ENCODE peak calls at places on chromosomes 2 and 18, in five cellular contexts. One of them, this sample, is unnamed.

GRCh38 chr2:74005786-74006185 is 21.1 kb downstream of the TET3 start:
- DNase-seq in OCI-LY7: no peak
- DNase-seq in breast epithelium: no peak
- DNase-seq in pancreas: no peak
- DNase-seq in right lobe of liver: no peak
- DNase-seq in this sample: no peak

GRCh38 chr2:33763671-33764310 is 164.7 kb upstream of the FAM98A start:
- DNase-seq in OCI-LY7: no peak
- DNase-seq in right lobe of liver: no peak
- DNase-seq in pancreas: no peak
- DNase-seq in breast epithelium: no peak
- DNase-seq in this sample: no peak

GRCh38 chr18:36078751-36079529 is 11.6 kb upstream of the RPRD1A start:
- DNase-seq in OCI-LY7: no peak
- DNase-seq in breast epithelium: no peak
- DNase-seq in right lobe of liver: no peak
- DNase-seq in pancreas: no peak
- DNase-seq in this sample: no peak

GRCh38 chr2:195652916-195653315 is 4.1 kb upstream of the SLC39A10 start:
- DNase-seq in breast epithelium: no peak
- DNase-seq in OCI-LY7: no peak
- DNase-seq in pancreas: no peak
- DNase-seq in right lobe of liver: no peak
- DNase-seq in this sample: no peak

GRCh38 chr2:55115795-55116597 is 65.7 kb upstream of the RTN4 start:
- DNase-seq in breast epithelium: no peak
- DNase-seq in right lobe of liver: no peak
- DNase-seq in OCI-LY7: no peak
- DNase-seq in pancreas: no peak
- DNase-seq in this sample: no peak

GRCh38 chr2:164981217-164981990 is 26.1 kb upstream of the SLC38A11 start:
- DNase-seq in pancreas: no peak
- DNase-seq in breast epithelium: no peak
- DNase-seq in right lobe of liver: no peak
- DNase-seq in OCI-LY7: no peak
- DNase-seq in this sample: no peak

GRCh38 chr18:23503967-23504352 is 649 bp downstream of the RMC1 start:
- DNase-seq in OCI-LY7: peak; percentile 22
- DNase-seq in pancreas: no peak
- DNase-seq in right lobe of liver: no peak
- DNase-seq in breast epithelium: no peak
- DNase-seq in this sample: no peak

GRCh38 chr2:222433381-222434173 is 9.2 kb downstream of the SGPP2 start:
- DNase-seq in OCI-LY7: no peak
- DNase-seq in pancreas: no peak
- DNase-seq in right lobe of liver: no peak
- DNase-seq in breast epithelium: no peak
- DNase-seq in this sample: no peak

GRCh38 chr2:127479219-127479825 is 47.0 kb downstream of the IWS1 start:
- DNase-seq in OCI-LY7: peak; percentile 71
- DNase-seq in right lobe of liver: no peak
- DNase-seq in breast epithelium: no peak
- DNase-seq in pancreas: no peak
- DNase-seq in this sample: no peak

GRCh38 chr2:49248506-49248905 is 94.2 kb upstream of the FSHR start:
- DNase-seq in OCI-LY7: no peak
- DNase-seq in pancreas: no peak
- DNase-seq in breast epithelium: no peak
- DNase-seq in right lobe of liver: no peak
- DNase-seq in this sample: no peak

GRCh38 chr2:120177011-120177621 is 46.1 kb downstream of the TMEM185B start:
- DNase-seq in right lobe of liver: peak; percentile 69
- DNase-seq in pancreas: peak; percentile 18
- DNase-seq in breast epithelium: no peak
- DNase-seq in OCI-LY7: peak; percentile 95
- DNase-seq in this sample: peak; percentile 40

GRCh38 chr18:56565596-56566355 is 72.6 kb downstream of the TXNL1 start:
- DNase-seq in breast epithelium: no peak
- DNase-seq in OCI-LY7: no peak
- DNase-seq in pancreas: no peak
- DNase-seq in right lobe of liver: no peak
- DNase-seq in this sample: no peak

GRCh38 chr2:7880126-7880525 is 801.7 kb upstream of the ID2 start:
- DNase-seq in breast epithelium: no peak
- DNase-seq in OCI-LY7: no peak
- DNase-seq in right lobe of liver: no peak
- DNase-seq in pancreas: no peak
- DNase-seq in this sample: no peak

GRCh38 chr18:500556-501405 is at the start of gene COLEC12:
- DNase-seq in OCI-LY7: no peak
- DNase-seq in pancreas: no peak
- DNase-seq in breast epithelium: no peak
- DNase-seq in right lobe of liver: no peak
- DNase-seq in this sample: peak; percentile 66

GRCh38 chr2:43210467-43211303 is 15.7 kb downstream of the ZFP36L2 start:
- DNase-seq in right lobe of liver: peak; percentile 78
- DNase-seq in pancreas: no peak
- DNase-seq in OCI-LY7: no peak
- DNase-seq in breast epithelium: no peak
- DNase-seq in this sample: peak; percentile 43

GRCh38 chr2:1675633-1676032 is 68.7 kb downstream of the PXDN start:
- DNase-seq in right lobe of liver: no peak
- DNase-seq in OCI-LY7: no peak
- DNase-seq in pancreas: no peak
- DNase-seq in breast epithelium: peak; percentile 64
- DNase-seq in this sample: peak; percentile 60

GRCh38 chr2:150485871-150486538 is 1.5 kb downstream of the RND3 start:
- DNase-seq in OCI-LY7: no peak
- DNase-seq in pancreas: peak; percentile 61
- DNase-seq in breast epithelium: peak; percentile 75
- DNase-seq in right lobe of liver: peak; percentile 80
- DNase-seq in this sample: peak; percentile 80

GRCh38 chr2:2830576-2830975 is 499.5 kb upstream of the MYT1L start:
- DNase-seq in pancreas: no peak
- DNase-seq in breast epithelium: no peak
- DNase-seq in OCI-LY7: no peak
- DNase-seq in right lobe of liver: no peak
- DNase-seq in this sample: no peak

GRCh38 chr2:15777795-15778371 is 162.5 kb upstream of the MYCN start:
- DNase-seq in pancreas: no peak
- DNase-seq in breast epithelium: no peak
- DNase-seq in OCI-LY7: no peak
- DNase-seq in right lobe of liver: no peak
- DNase-seq in this sample: no peak

GRCh38 chr2:377414-377813 is 89.5 kb upstream of the ALKAL2 start:
- DNase-seq in right lobe of liver: no peak
- DNase-seq in breast epithelium: no peak
- DNase-seq in OCI-LY7: no peak
- DNase-seq in pancreas: no peak
- DNase-seq in this sample: no peak

GRCh38 chr2:24082787-24083566 is 1.7 kb downstream of the TP53I3 start:
- DNase-seq in breast epithelium: no peak
- DNase-seq in OCI-LY7: no peak
- DNase-seq in pancreas: no peak
- DNase-seq in right lobe of liver: no peak
- DNase-seq in this sample: no peak
- H3K4me3 ChIP-seq in breast epithelium: peak overlapping the region; percentile 71
- H3K4me3 ChIP-seq in OCI-LY7: peak overlapping the region; percentile 67
- H3K4me3 ChIP-seq in pancreas: peak overlapping the region; percentile 55
- H3K4me3 ChIP-seq in right lobe of liver: no peak overlapping the region
- H3K4me3 ChIP-seq in this sample: peak overlapping the region; percentile 81

DNA sequence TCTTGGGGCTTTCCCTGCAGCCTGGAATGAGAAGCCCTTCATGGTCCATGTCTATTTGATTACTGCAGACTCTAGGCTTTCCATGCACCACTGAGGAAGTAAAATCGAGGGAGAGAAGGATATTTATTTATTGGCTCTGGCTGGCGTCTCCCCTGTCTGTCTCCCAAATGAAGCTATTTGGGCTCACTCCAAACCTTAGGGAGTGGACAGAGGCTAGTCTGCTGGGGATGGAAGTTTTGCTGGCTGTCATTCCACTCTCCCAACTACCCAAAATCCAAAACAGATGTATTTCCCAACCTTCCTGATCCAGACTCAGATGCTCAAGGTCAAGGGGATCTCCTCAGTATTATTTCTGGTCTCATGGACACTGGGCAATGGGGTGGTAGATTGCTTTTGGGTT is 33.7 kb downstream of the TMEM17 start:
- DNase-seq in breast epithelium: no peak
- DNase-seq in right lobe of liver: no peak
- DNase-seq in pancreas: no peak
- DNase-seq in OCI-LY7: no peak
- DNase-seq in this sample: no peak
- H3K4me1 ChIP-seq in breast epithelium: peaks cover 4% of the 10 kb centered on the region
- H3K4me1 ChIP-seq in right lobe of liver: no peaks in the 10 kb centered on the region
- H3K4me1 ChIP-seq in pancreas: no peaks in the 10 kb centered on the region
- H3K4me1 ChIP-seq in OCI-LY7: no peaks in the 10 kb centered on the region
- H3K4me1 ChIP-seq in this sample: peaks cover under 1% of the 10 kb centered on the region

GRCh38 chr2:213733893-213734292 is 449.6 kb downstream of the SPAG16 start:
- DNase-seq in right lobe of liver: no peak
- DNase-seq in breast epithelium: no peak
- DNase-seq in pancreas: no peak
- DNase-seq in OCI-LY7: no peak
- DNase-seq in this sample: no peak
- H3K4me3 ChIP-seq in right lobe of liver: no peak overlapping the region
- H3K4me3 ChIP-seq in breast epithelium: no peak overlapping the region
- H3K4me3 ChIP-seq in pancreas: no peak overlapping the region
- H3K4me3 ChIP-seq in OCI-LY7: no peak overlapping the region
- H3K4me3 ChIP-seq in this sample: no peak overlapping the region

GRCh38 chr18:57794951-57795728 is 8.0 kb downstream of the ATP8B1 start:
- DNase-seq in right lobe of liver: no peak
- DNase-seq in pancreas: no peak
- DNase-seq in OCI-LY7: no peak
- DNase-seq in breast epithelium: no peak
- DNase-seq in this sample: no peak
- H3K4me1 ChIP-seq in right lobe of liver: peaks cover 3% of the 10 kb centered on the region
- H3K4me1 ChIP-seq in pancreas: peaks cover 70% of the 10 kb centered on the region
- H3K4me1 ChIP-seq in OCI-LY7: no peaks in the 10 kb centered on the region
- H3K4me1 ChIP-seq in breast epithelium: no peaks in the 10 kb centered on the region
- H3K4me1 ChIP-seq in this sample: peaks cover 79% of the 10 kb centered on the region

This sample was measured in heart left ventricle.